ENCODE peak calls at places on chromosomes 13 and 19, in four cellular contexts. R is A549, V is K562, C is HepG2. X is an unnamed sample.

GRCh38 chr19:5403968-5404640 is 51.1 kb upstream of the ZNRF4 start:
- DNase-seq in R (peak), V (peak), C (peak), X (no peak)

GRCh38 chr13:24511019-24511823 is 1.4 kb downstream of the PARP4 start:
- DNase-seq in R (peak), V (peak), C (peak), X (peak)

GRCh38 chr13:90445179-90445578 is 902.3 kb upstream of the MIR17HG start:
- DNase-seq in R (peak), V (no peak), C (no peak), X (no peak)

GRCh38 chr13:30082391-30082790 is 225.0 kb downstream of the KATNAL1 start:
- DNase-seq in R (no peak), V (no peak), C (no peak), X (no peak)

GRCh38 chr13:48531416-48532145 is 1.3 kb downstream of the RCBTB2 start:
- DNase-seq in R (no peak), V (no peak), C (peak), X (peak)

GRCh38 chr13:94966380-94966779 is 254.0 kb upstream of the SOX21 start:
- DNase-seq in R (no peak), V (no peak), C (no peak), X (no peak)

GRCh38 chr19:47257411-47258169 is 1.3 kb downstream of the CCDC9 start:
- DNase-seq in R (no peak), V (no peak), C (no peak), X (no peak)

GRCh38 chr19:41411682-41412265 is 14.2 kb downstream of the BCKDHA start:
- DNase-seq in R (no peak), V (no peak), C (no peak), X (no peak)

GRCh38 chr19:919157-920050 is 2.3 kb downstream of the KISS1R start:
- DNase-seq in R (no peak), V (no peak), C (no peak), X (no peak)

GRCh38 chr19:918481-919156 is 1.5 kb downstream of the KISS1R start:
- DNase-seq in R (no peak), V (peak), C (no peak), X (no peak)

GRCh38 chr19:917323-918151 is at the start of gene KISS1R:
- DNase-seq in R (peak), V (peak), C (peak), X (no peak)

GRCh38 chr19:918152-918437 is 962 bp downstream of the KISS1R start:
- DNase-seq in R (no peak), V (no peak), C (no peak), X (no peak)

GRCh38 chr19:916645-917322 is 349 bp upstream of the KISS1R start:
- DNase-seq in R (no peak), V (peak), C (peak), X (no peak)
- TF ChIP-seq CHD4 in R (no peak), V (no peak), C (no peak), X (no peak)

DNA sequence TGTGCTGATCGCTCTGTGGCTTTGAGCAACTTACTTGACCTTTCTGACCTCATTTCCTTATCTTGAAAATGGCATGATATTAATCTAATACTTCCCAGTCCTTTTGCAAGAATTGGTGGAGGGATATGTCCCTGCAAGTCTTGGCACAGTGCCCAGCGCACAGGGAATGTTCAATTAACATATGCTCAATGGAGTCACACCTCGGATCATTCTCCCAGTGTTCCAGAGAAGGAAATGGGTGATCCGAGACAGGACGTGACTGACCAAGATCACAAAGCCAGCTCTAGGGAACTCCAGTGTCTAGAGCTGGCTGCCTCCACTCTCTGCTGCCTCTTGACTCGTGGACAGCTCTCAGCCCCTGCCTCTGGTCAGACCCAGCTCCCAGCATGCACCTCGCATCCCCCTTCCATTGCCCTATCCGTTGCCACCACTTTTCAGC is 3.6 kb downstream of the CDC42EP5 start:
- DNase-seq in R (no peak), V (no peak), C (no peak), X (no peak)
- TF ChIP-seq CHD4 in R (no peak), V (no peak), C (no peak), X (no peak)

GRCh38 chr19:31347828-31348314 is 1.4 kb downstream of the TSHZ3 start:
- DNase-seq in R (no peak), V (no peak), C (no peak), X (no peak)
- TF ChIP-seq CHD4 in R (no peak), V (no peak), C (no peak), X (no peak)

GRCh38 chr19:48591021-48591420 is 15.5 kb upstream of the SPACA4 start:
- DNase-seq in R (no peak), V (no peak), C (no peak), X (no peak)

GRCh38 chr19:48588670-48589399 is 17.7 kb upstream of the SPACA4 start:
- DNase-seq in R (peak), V (peak), C (peak), X (no peak)

GRCh38 chr19:48587387-48587786 is 19.2 kb upstream of the SPACA4 start:
- DNase-seq in R (no peak), V (no peak), C (no peak), X (no peak)
- TF ChIP-seq CHD4 in R (no peak), V (no peak), C (no peak), X (no peak)

GRCh38 chr13:51803422-51804294 is at the start of gene DHRS12:
- DNase-seq in R (peak), V (peak), C (peak), X (peak)
- TF ChIP-seq CHD4 in R (no peak), V (no peak), C (no peak), X (no peak)

DNA sequence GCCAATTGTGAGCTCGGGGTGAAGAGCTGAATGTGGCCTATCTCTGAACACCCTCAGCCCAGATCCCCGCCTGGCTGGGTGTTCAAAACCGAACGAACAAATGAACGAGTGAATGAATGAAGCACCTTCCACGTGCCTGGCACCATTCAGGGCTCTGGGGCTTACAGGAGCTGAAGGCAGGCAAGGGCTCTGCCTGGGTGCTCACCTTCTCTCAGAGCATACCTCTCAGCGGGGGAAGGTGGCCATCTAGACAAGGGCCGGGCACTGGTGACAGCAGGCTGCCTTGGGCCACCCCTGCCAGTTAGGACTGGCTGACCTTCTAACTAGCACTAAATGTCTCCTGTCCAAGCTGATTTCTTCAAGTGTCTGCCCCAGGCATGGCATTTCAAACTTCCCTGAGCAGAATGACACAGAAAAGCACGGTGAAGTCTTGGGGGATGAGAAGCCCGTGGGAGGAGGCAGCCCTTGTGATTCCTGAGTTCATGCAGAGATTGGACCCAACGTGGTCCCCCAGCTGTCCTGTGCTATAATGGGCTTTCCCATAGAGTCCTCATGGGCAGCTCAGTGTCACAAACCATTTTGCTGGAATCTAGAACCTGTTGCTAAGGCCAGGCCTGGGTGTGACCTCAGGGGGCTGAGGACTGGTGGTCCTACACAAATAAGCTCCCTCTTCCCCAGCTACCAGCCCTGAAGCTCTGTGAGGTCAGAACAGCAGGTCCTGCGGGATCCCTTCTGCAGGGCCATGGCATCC is 27.9 kb upstream of the VSTM2B start:
- DNase-seq in R (no peak), V (no peak), C (no peak), X (no peak)
- TF ChIP-seq CHD4 in R (no peak), V (no peak), C (no peak), X (no peak)

DNA sequence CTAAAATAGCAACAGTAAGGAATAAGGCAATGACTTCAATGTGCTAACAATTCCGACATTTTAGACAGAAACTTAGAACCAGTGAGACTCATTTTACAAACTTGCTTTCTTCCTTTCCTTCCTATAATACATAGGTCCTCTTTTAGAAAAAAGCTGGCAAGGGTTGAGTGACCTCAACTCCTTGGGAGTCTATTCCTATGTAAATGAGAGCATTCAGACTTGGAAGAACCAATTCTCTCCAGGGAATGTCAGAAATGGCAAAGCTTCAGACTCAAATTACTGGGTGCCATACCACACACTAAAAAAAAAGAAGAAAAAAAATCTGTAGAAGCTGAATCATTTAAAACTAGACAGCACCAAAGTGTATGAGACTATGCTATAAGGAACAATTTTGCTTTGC is 1328.2 kb downstream of the OLFM4 start:
- DNase-seq in R (no peak), V (no peak), C (no peak), X (no peak)
- TF ChIP-seq CHD4 in R (no peak), V (no peak), C (no peak), X (no peak)

GRCh38 chr19:58096884-58097283 is 1.1 kb downstream of the ZSCAN18 start:
- DNase-seq in R (no peak), V (no peak), C (no peak), X (no peak)

GRCh38 chr19:58095328-58095727 is 2.7 kb downstream of the ZSCAN18 start:
- DNase-seq in R (no peak), V (no peak), C (no peak), X (no peak)

GRCh38 chr19:58089846-58090245 is 8.2 kb downstream of the ZSCAN18 start:
- DNase-seq in R (no peak), V (no peak), C (no peak), X (no peak)

GRCh38 chr19:58091251-58091995 is 6.6 kb downstream of the ZSCAN18 start:
- DNase-seq in R (no peak), V (no peak), C (no peak), X (no peak)

GRCh38 chr19:58093071-58093470 is 5.0 kb downstream of the ZSCAN18 start:
- DNase-seq in R (no peak), V (no peak), C (no peak), X (no peak)
- TF ChIP-seq CHD4 in R (no peak), V (no peak), C (no peak), X (no peak)